ENCODE peak calls at places on chromosome 20, in four cellular contexts. N is GM20000, H is NCI-H2029 treated with DMSO at 0.1 percent for 48 hours, R is H54. W is an unnamed sample.

GRCh38 chr20:9038791-9039190 is 30.1 kb upstream of the PLCB4 start:
- DNase-seq in H (no peak), N (no peak), R (no peak), W (no peak)

GRCh38 chr20:45771182-45771759 is 20.4 kb downstream of the WFDC3 start:
- DNase-seq in H (peak; percentile 89), R (peak; percentile 42), N (peak; percentile 76), W (peak; percentile 72)

GRCh38 chr20:13141541-13141940 is 79.5 kb upstream of the ISM1 start:
- DNase-seq in R (no peak), H (no peak), N (no peak), W (no peak)

GRCh38 chr20:49568491-49569151 is 684 bp upstream of the PTGIS start:
- DNase-seq in N (peak; percentile 36), H (no peak), R (no peak), W (no peak)

GRCh38 chr20:58753267-58753928 is 60.8 kb downstream of the NPEPL1 start:
- DNase-seq in R (no peak), H (no peak), N (no peak), W (no peak)

GRCh38 chr20:4666001-4666470 is 55.7 kb upstream of the PRND start:
- DNase-seq in H (no peak), R (peak; percentile 19), N (no peak), W (peak; percentile 52)

GRCh38 chr20:50470249-50470858 is 39.8 kb upstream of the PTPN1 start:
- DNase-seq in R (no peak), N (no peak), H (no peak), W (no peak)

GRCh38 chr20:49320460-49320859 is 42.6 kb upstream of the ZNFX1 start:
- DNase-seq in H (no peak), R (peak; percentile 59), N (no peak), W (no peak)

GRCh38 chr20:36572701-36573102 is 695 bp upstream of the TGIF2 start:
- DNase-seq in R (no peak), H (no peak), N (peak; percentile 66), W (no peak)

GRCh38 chr20:37071481-37071911 is 24.3 kb downstream of the RBL1 start:
- DNase-seq in R (no peak), N (no peak), H (no peak), W (peak; percentile 18)

GRCh38 chr20:21109144-21109543 is 3.0 kb upstream of the LINC00237 start:
- DNase-seq in H (no peak), N (no peak), R (no peak), W (no peak)

GRCh38 chr20:2480381-2480780 is 9.8 kb upstream of the SNRPB start:
- DNase-seq in R (no peak), N (no peak), H (no peak), W (no peak)

GRCh38 chr20:235891-236290 is 8.8 kb downstream of the DEFB129 start:
- DNase-seq in N (no peak), R (no peak), H (no peak), W (no peak)

GRCh38 chr20:31712564-31713311 is 9.9 kb downstream of the BCL2L1 start:
- DNase-seq in N (no peak), H (peak; percentile 71), R (no peak), W (peak; percentile 18)

GRCh38 chr20:61575151-61575937 is 323.3 kb downstream of the CDH4 start:
- DNase-seq in N (no peak), R (no peak), H (no peak), W (no peak)

GRCh38 chr20:1468117-1468624 is 1.5 kb upstream of the NSFL1C start:
- DNase-seq in R (no peak), N (no peak), H (no peak), W (no peak)

GRCh38 chr20:2751347-2751867 is 49.0 kb downstream of the CPXM1 start:
- DNase-seq in H (no peak), N (peak; percentile 45), R (no peak), W (no peak)

GRCh38 chr20:57904706-57905105 is 194.9 kb upstream of the PMEPA1 start:
- DNase-seq in R (no peak), H (no peak), N (no peak), W (no peak)

W was measured in T1000.